ENCODE peak calls at places on chromosomes 1 and 21, in eight cellular contexts. One of them, this sample, is unnamed.

GRCh38 chr1:116178837-116179236 is 67.6 kb downstream of the MAB21L3 start:
- DNase-seq in IMR-90: no peak
- DNase-seq in fibroblast of lung: no peak
- DNase-seq in cardiac fibroblast: no peak
- DNase-seq in right lobe of liver: peak
- DNase-seq in upper lobe of right lung: no peak
- DNase-seq in HFF-Myc: no peak
- DNase-seq in ascending aorta: no peak
- DNase-seq in this sample: no peak

GRCh38 chr1:10514490-10515235 is 39.9 kb downstream of the PEX14 start:
- DNase-seq in IMR-90: peak
- DNase-seq in fibroblast of lung: peak
- DNase-seq in cardiac fibroblast: peak
- DNase-seq in right lobe of liver: no peak
- DNase-seq in upper lobe of right lung: no peak
- DNase-seq in HFF-Myc: no peak
- DNase-seq in ascending aorta: no peak
- DNase-seq in this sample: peak

GRCh38 chr1:150477733-150478132 is 9.5 kb upstream of the TARS2 start:
- DNase-seq in IMR-90: peak
- DNase-seq in fibroblast of lung: peak
- DNase-seq in cardiac fibroblast: peak
- DNase-seq in right lobe of liver: no peak
- DNase-seq in upper lobe of right lung: no peak
- DNase-seq in HFF-Myc: no peak
- DNase-seq in ascending aorta: no peak
- DNase-seq in this sample: peak

GRCh38 chr1:214854126-214854875 is 228.2 kb upstream of the KCNK2 start:
- DNase-seq in IMR-90: peak
- DNase-seq in fibroblast of lung: peak
- DNase-seq in cardiac fibroblast: no peak
- DNase-seq in right lobe of liver: no peak
- DNase-seq in upper lobe of right lung: no peak
- DNase-seq in HFF-Myc: no peak
- DNase-seq in ascending aorta: no peak
- DNase-seq in this sample: peak

GRCh38 chr1:19066248-19066873 is 109.9 kb upstream of the IFFO2 start:
- DNase-seq in IMR-90: peak
- DNase-seq in fibroblast of lung: peak
- DNase-seq in cardiac fibroblast: peak
- DNase-seq in right lobe of liver: peak
- DNase-seq in upper lobe of right lung: no peak
- DNase-seq in HFF-Myc: no peak
- DNase-seq in ascending aorta: no peak
- DNase-seq in this sample: no peak

GRCh38 chr1:113255728-113256347 is 134.5 kb upstream of the MAGI3 start:
- DNase-seq in IMR-90: no peak
- DNase-seq in fibroblast of lung: peak
- DNase-seq in cardiac fibroblast: no peak
- DNase-seq in right lobe of liver: no peak
- DNase-seq in upper lobe of right lung: no peak
- DNase-seq in HFF-Myc: no peak
- DNase-seq in ascending aorta: no peak
- DNase-seq in this sample: no peak

GRCh38 chr21:28333455-28334108 is 659.1 kb downstream of the LTN1 start:
- DNase-seq in IMR-90: peak
- DNase-seq in fibroblast of lung: peak
- DNase-seq in cardiac fibroblast: peak
- DNase-seq in right lobe of liver: no peak
- DNase-seq in upper lobe of right lung: no peak
- DNase-seq in HFF-Myc: no peak
- DNase-seq in ascending aorta: no peak
- DNase-seq in this sample: peak

GRCh38 chr1:113830039-113830438 is 17.8 kb upstream of the RSBN1 start:
- DNase-seq in IMR-90: peak
- DNase-seq in fibroblast of lung: peak
- DNase-seq in cardiac fibroblast: peak
- DNase-seq in right lobe of liver: no peak
- DNase-seq in upper lobe of right lung: no peak
- DNase-seq in HFF-Myc: no peak
- DNase-seq in ascending aorta: no peak
- DNase-seq in this sample: peak

GRCh38 chr1:6447016-6447817 is 18.8 kb downstream of the TNFRSF25 start:
- DNase-seq in IMR-90: no peak
- DNase-seq in fibroblast of lung: no peak
- DNase-seq in cardiac fibroblast: no peak
- DNase-seq in right lobe of liver: no peak
- DNase-seq in upper lobe of right lung: no peak
- DNase-seq in HFF-Myc: no peak
- DNase-seq in ascending aorta: no peak
- DNase-seq in this sample: no peak

GRCh38 chr1:184771190-184771691 is 16.6 kb upstream of the EDEM3 start:
- DNase-seq in IMR-90: no peak
- DNase-seq in fibroblast of lung: no peak
- DNase-seq in cardiac fibroblast: no peak
- DNase-seq in right lobe of liver: no peak
- DNase-seq in upper lobe of right lung: no peak
- DNase-seq in HFF-Myc: no peak
- DNase-seq in ascending aorta: no peak
- DNase-seq in this sample: no peak
- H3K4me3 ChIP-seq in IMR-90: no peak
- H3K4me3 ChIP-seq in fibroblast of lung: no peak
- H3K4me3 ChIP-seq in cardiac fibroblast: no peak
- H3K4me3 ChIP-seq in right lobe of liver: no peak
- H3K4me3 ChIP-seq in upper lobe of right lung: no peak
- H3K4me3 ChIP-seq in HFF-Myc: no peak
- H3K4me3 ChIP-seq in ascending aorta: no peak
- H3K4me3 ChIP-seq in this sample: no peak

DNA sequence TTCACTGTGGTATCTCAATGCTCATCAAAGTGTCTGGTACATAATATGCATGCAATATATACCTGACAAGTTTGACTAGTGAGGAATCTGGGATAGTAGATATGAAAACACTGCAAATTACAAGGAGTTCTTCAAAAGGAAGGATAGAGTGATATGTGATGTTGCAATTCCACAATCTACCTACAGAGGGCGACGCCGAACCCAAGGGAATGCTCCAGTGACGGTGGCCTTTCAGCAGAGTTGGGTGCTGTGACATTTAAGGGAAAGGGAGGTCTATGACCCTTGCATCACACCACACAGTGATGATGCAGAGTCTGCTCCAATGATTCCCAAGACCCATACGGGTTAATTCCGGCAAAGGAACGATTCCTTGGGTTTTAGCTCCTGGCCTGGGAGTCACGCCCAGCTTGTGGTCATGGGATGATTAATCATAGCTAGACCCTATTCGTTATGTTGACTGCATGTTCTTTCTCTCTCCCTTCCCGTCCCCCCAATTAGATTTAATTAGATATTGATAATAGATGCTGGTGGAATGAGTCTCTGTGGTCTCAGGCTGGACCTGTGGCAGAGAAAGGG is 123.0 kb upstream of the IGSF21 start:
- DNase-seq in IMR-90: no peak
- DNase-seq in fibroblast of lung: peak
- DNase-seq in cardiac fibroblast: peak
- DNase-seq in right lobe of liver: no peak
- DNase-seq in upper lobe of right lung: peak
- DNase-seq in HFF-Myc: peak
- DNase-seq in ascending aorta: peak
- DNase-seq in this sample: no peak
- TF ChIP-seq CTCF in IMR-90: peak
- TF ChIP-seq CTCF in fibroblast of lung: peak
- TF ChIP-seq CTCF in cardiac fibroblast: peak
- TF ChIP-seq CTCF in right lobe of liver: peak
- TF ChIP-seq CTCF in upper lobe of right lung: peak
- TF ChIP-seq CTCF in HFF-Myc: peak
- TF ChIP-seq CTCF in ascending aorta: no peak
- TF ChIP-seq CTCF in this sample: peak

GRCh38 chr1:242774256-242774655 is 249.8 kb upstream of the PLD5 start:
- DNase-seq in IMR-90: no peak
- DNase-seq in fibroblast of lung: no peak
- DNase-seq in cardiac fibroblast: no peak
- DNase-seq in right lobe of liver: no peak
- DNase-seq in upper lobe of right lung: no peak
- DNase-seq in HFF-Myc: no peak
- DNase-seq in ascending aorta: no peak
- DNase-seq in this sample: no peak
- H3K4me3 ChIP-seq in IMR-90: no peak
- H3K4me3 ChIP-seq in fibroblast of lung: no peak
- H3K4me3 ChIP-seq in cardiac fibroblast: no peak
- H3K4me3 ChIP-seq in right lobe of liver: no peak
- H3K4me3 ChIP-seq in upper lobe of right lung: no peak
- H3K4me3 ChIP-seq in HFF-Myc: no peak
- H3K4me3 ChIP-seq in ascending aorta: no peak
- H3K4me3 ChIP-seq in this sample: no peak

DNA sequence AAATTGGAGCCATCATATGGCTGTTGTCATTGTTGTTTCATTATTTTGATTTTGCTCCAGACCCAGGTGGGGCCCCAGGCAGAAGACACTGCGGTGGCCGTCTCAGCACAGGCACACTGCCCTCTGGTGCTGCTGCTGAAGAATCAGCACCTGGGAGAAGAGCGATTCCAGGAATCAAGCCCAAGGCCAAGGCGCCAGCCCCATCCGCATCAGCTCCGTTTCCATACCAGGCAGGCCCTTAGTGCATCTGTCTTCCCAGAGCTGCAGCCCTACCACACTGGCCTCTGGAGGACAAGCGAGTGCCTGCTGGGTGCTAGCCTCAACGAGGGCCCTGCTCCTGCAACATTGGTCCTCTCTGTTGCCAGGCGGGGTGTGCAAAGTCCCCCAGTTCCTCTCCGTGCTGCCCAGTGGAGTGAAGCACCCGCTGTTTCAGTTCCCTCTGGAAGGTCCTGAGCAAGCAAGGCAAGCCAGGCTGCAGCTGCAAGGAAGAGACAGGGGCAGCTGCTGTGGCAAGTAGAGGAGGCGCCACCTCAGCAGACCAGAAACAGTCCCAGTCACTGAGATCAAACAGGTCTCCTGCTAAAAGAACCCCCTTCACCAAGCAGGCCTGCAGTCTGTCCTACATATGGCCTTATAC is 5.2 kb downstream of the GRIK3 start:
- DNase-seq in IMR-90: no peak
- DNase-seq in fibroblast of lung: no peak
- DNase-seq in cardiac fibroblast: no peak
- DNase-seq in right lobe of liver: no peak
- DNase-seq in upper lobe of right lung: no peak
- DNase-seq in HFF-Myc: no peak
- DNase-seq in ascending aorta: no peak
- DNase-seq in this sample: no peak
- TF ChIP-seq CTCF in IMR-90: no peak
- TF ChIP-seq CTCF in fibroblast of lung: no peak
- TF ChIP-seq CTCF in cardiac fibroblast: no peak
- TF ChIP-seq CTCF in right lobe of liver: no peak
- TF ChIP-seq CTCF in upper lobe of right lung: no peak
- TF ChIP-seq CTCF in HFF-Myc: no peak
- TF ChIP-seq CTCF in ascending aorta: no peak
- TF ChIP-seq CTCF in this sample: no peak

DNA sequence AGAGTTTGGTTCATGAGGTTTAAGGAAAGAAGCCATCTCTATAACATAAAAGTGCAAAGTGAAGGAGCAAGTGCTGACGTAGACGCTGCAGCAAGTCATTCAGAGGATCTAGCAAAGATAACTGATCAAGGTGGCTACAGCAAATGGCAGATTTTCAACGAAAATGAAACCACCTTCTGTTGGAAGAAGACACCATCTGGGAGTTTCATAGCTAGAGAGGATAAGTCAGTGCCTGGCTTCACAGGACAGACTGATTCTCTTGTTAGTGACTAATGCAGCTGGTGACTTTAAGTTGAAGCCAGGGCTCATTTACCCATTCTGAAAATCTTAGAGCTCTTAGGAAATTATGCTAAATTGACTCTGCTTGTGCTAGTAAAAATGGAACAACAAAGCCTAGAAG is 10.4 kb downstream of the MAEL start:
- DNase-seq in IMR-90: no peak
- DNase-seq in fibroblast of lung: peak
- DNase-seq in cardiac fibroblast: no peak
- DNase-seq in right lobe of liver: no peak
- DNase-seq in upper lobe of right lung: no peak
- DNase-seq in HFF-Myc: no peak
- DNase-seq in ascending aorta: no peak
- DNase-seq in this sample: no peak
- H3K4me3 ChIP-seq in IMR-90: no peak
- H3K4me3 ChIP-seq in fibroblast of lung: no peak
- H3K4me3 ChIP-seq in cardiac fibroblast: no peak
- H3K4me3 ChIP-seq in right lobe of liver: no peak
- H3K4me3 ChIP-seq in upper lobe of right lung: no peak
- H3K4me3 ChIP-seq in HFF-Myc: no peak
- H3K4me3 ChIP-seq in ascending aorta: no peak
- H3K4me3 ChIP-seq in this sample: no peak

GRCh38 chr1:29498126-29499100 is 262.1 kb downstream of the PTPRU start:
- DNase-seq in IMR-90: peak
- DNase-seq in fibroblast of lung: peak
- DNase-seq in cardiac fibroblast: peak
- DNase-seq in right lobe of liver: no peak
- DNase-seq in upper lobe of right lung: no peak
- DNase-seq in HFF-Myc: no peak
- DNase-seq in ascending aorta: peak
- DNase-seq in this sample: no peak
- TF ChIP-seq CTCF in IMR-90: no peak
- TF ChIP-seq CTCF in fibroblast of lung: no peak
- TF ChIP-seq CTCF in cardiac fibroblast: no peak
- TF ChIP-seq CTCF in right lobe of liver: no peak
- TF ChIP-seq CTCF in upper lobe of right lung: no peak
- TF ChIP-seq CTCF in HFF-Myc: no peak
- TF ChIP-seq CTCF in ascending aorta: no peak
- TF ChIP-seq CTCF in this sample: no peak

GRCh38 chr1:147169840-147170674 is 2.2 kb downstream of the PRKAB2 start:
- DNase-seq in IMR-90: no peak
- DNase-seq in fibroblast of lung: no peak
- DNase-seq in cardiac fibroblast: no peak
- DNase-seq in right lobe of liver: no peak
- DNase-seq in upper lobe of right lung: no peak
- DNase-seq in HFF-Myc: no peak
- DNase-seq in ascending aorta: no peak
- DNase-seq in this sample: no peak
- H3K4me3 ChIP-seq in IMR-90: peak
- H3K4me3 ChIP-seq in fibroblast of lung: peak
- H3K4me3 ChIP-seq in cardiac fibroblast: no peak
- H3K4me3 ChIP-seq in right lobe of liver: peak
- H3K4me3 ChIP-seq in upper lobe of right lung: no peak
- H3K4me3 ChIP-seq in HFF-Myc: peak
- H3K4me3 ChIP-seq in ascending aorta: peak
- H3K4me3 ChIP-seq in this sample: peak

This sample was measured in fibroblast of villous mesenchyme.